ENCODE peak calls at places on chromosomes 13 and 19, in seven cellular contexts. F is activated B cell treated with CpG ODN at 0.5 μM for 24 hours, I is colonic mucosa, L is esophagus squamous epithelium, A is fibroblast of pulmonary artery, X is type B pancreatic cell, B is tibial artery. R is an unnamed sample.

GRCh38 chr13:111434578-111435159 is 114.2 kb downstream of the TEX29 start:
- DNase-seq in F (no peak), I (no peak), L (no peak), A (no peak), X (no peak), B (no peak), R (no peak)

GRCh38 chr13:46389457-46389856 is 2.4 kb upstream of the RUBCNL start:
- DNase-seq in F (no peak), I (no peak), L (no peak), A (no peak), X (no peak), B (no peak), R (no peak)

GRCh38 chr19:55552620-55553019 is 7.3 kb upstream of the SBK3 start:
- DNase-seq in F (no peak), I (no peak), L (no peak), A (peak; percentile 87), X (no peak), B (no peak), R (no peak)

GRCh38 chr19:18319591-18320135 is 3.2 kb downstream of the LSM4 start:
- DNase-seq in F (no peak), I (peak; percentile 92), L (no peak), A (no peak), X (no peak), B (no peak), R (no peak)

GRCh38 chr13:113930711-113931637 is 42.9 kb downstream of the C13orf46 start:
- DNase-seq in F (no peak), I (no peak), L (no peak), A (no peak), X (peak; percentile 64), B (peak; percentile 16), R (no peak)

GRCh38 chr19:21765151-21765550 is 2.2 kb downstream of the ZNF100 start:
- DNase-seq in F (no peak), I (no peak), L (no peak), A (no peak), X (no peak), B (no peak), R (no peak)

GRCh38 chr13:33349996-33350826 is 64.7 kb upstream of the STARD13 start:
- DNase-seq in F (no peak), I (peak; percentile 71), L (no peak), A (peak; percentile 52), X (peak; percentile 69), B (peak; percentile 59), R (peak; percentile 12)

GRCh38 chr19:31023038-31023437 is 326.2 kb downstream of the TSHZ3 start:
- DNase-seq in F (no peak), I (no peak), L (no peak), A (no peak), X (no peak), B (no peak), R (no peak)

GRCh38 chr19:46299004-46299509 is 2.2 kb downstream of the HIF3A start:
- DNase-seq in F (no peak), I (peak; percentile 99), L (no peak), A (peak; percentile 97), X (peak; percentile 87), B (peak; percentile 96), R (no peak)

GRCh38 chr13:78160793-78161192 is 242.2 kb upstream of the EDNRB start:
- DNase-seq in F (no peak), I (no peak), L (no peak), A (peak; percentile 32), X (no peak), B (no peak), R (no peak)

GRCh38 chr19:44613295-44614168 is at the start of gene IGSF23:
- DNase-seq in F (no peak), I (peak; percentile 69), L (no peak), A (no peak), X (no peak), B (no peak), R (no peak)

GRCh38 chr19:58406818-58407657 is 1.4 kb upstream of the ZNF584 start:
- DNase-seq in F (no peak), I (no peak), L (no peak), A (no peak), X (no peak), B (no peak), R (no peak)

GRCh38 chr13:24148414-24149305 is 11.9 kb upstream of the SPATA13 start:
- DNase-seq in F (no peak), I (no peak), L (no peak), A (peak; percentile 97), X (no peak), B (no peak), R (no peak)

GRCh38 chr19:30884146-30884812 is 465.0 kb downstream of the TSHZ3 start:
- DNase-seq in F (no peak), I (no peak), L (no peak), A (no peak), X (no peak), B (no peak), R (no peak)

GRCh38 chr13:75421133-75421532 is 60.8 kb downstream of the TBC1D4 start:
- DNase-seq in F (no peak), I (no peak), L (no peak), A (no peak), X (no peak), B (no peak), R (no peak)

GRCh38 chr13:83325454-83325853 is 556.8 kb downstream of the SLITRK1 start:
- DNase-seq in F (no peak), I (no peak), L (no peak), A (peak; percentile 54), X (no peak), B (no peak), R (no peak)

GRCh38 chr13:51453959-51454703 is 1.3 kb upstream of the INTS6 start:
- DNase-seq in F (peak; percentile 25), I (peak; percentile 52), L (no peak), A (peak; percentile 29), X (no peak), B (peak; percentile 42), R (no peak)

GRCh38 chr19:17328517-17329060 is 6.1 kb downstream of the ANO8 start:
- DNase-seq in F (peak; percentile 43), I (no peak), L (no peak), A (no peak), X (no peak), B (no peak), R (no peak)

GRCh38 chr13:110617326-110618072 is 2.2 kb downstream of the NAXD start:
- DNase-seq in F (no peak), I (peak; percentile 53), L (no peak), A (peak; percentile 84), X (no peak), B (no peak), R (no peak)

GRCh38 chr19:49567722-49568454 is 12.5 kb downstream of the NOSIP start:
- DNase-seq in F (no peak), I (peak; percentile 80), L (no peak), A (no peak), X (no peak), B (no peak), R (no peak)

GRCh38 chr19:58054792-58055482 is 4.1 kb upstream of the ZNF135 start:
- DNase-seq in F (no peak), I (no peak), L (no peak), A (peak; percentile 12), X (no peak), B (no peak), R (no peak)

GRCh38 chr19:42206871-42207755 is 10.4 kb downstream of the DEDD2 start:
- DNase-seq in F (no peak), I (peak; percentile 56), L (no peak), A (no peak), X (no peak), B (no peak), R (no peak)

GRCh38 chr19:19026299-19026971 is 6.9 kb downstream of the SUGP2 start:
- DNase-seq in F (no peak), I (no peak), L (no peak), A (peak; percentile 10), X (no peak), B (peak; percentile 26), R (no peak)

GRCh38 chr19:5803752-5804515 is 933 bp upstream of the NRTN start:
- DNase-seq in F (peak; percentile 83), I (peak; percentile 94), L (no peak), A (peak; percentile 84), X (peak; percentile 99), B (peak; percentile 73), R (peak; percentile 99)
- TF ChIP-seq CTCF in F (no peak), I (peak; percentile 86), L (peak; percentile 98), A (peak; percentile 75), X (peak; percentile 97), B (peak; percentile 59), R (peak; percentile 98)

DNA sequence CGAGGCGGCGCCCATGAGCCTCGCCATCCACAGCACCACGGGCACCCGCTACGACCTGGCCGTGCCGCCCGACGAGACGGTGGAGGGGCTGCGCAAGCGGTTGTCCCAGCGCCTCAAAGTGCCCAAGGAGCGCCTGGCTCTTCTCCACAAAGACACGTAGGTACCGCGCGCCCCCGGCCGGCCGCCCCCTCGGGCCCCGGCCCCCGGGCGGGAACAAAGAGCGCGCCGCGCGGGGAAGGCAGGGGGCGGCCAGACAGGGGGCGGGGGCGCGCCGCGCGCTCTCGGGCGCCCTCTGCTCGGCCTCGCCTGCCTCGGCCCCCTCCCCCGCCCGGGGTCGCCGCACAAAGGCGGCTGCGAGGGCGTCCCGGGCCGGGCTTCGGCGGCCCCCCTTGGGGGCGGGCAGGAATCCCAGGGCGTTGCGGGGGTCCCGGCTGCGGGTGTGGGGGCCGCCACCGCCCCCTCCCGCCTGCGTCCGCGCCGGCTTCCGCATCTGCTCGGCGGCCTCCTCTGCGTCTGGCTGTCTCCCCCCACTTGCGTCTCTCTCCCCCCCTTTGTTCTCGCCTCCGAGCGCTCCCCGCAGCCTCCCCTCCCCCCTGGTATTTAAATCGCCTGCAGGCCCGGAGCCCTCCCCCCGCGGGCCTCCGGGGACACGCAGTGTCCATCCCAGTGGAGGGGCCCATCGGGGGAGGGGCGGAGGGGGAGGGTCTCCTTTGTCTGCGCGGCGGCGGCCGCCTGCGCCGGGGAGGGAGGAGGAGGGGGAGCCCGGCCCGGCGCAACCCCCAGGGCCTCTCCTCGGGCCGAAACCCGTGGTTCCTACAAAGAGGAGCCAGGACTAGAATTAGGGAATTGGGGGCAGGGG is 2.2 kb downstream of the MIDN start:
- DNase-seq in F (peak; percentile 60), I (peak; percentile 65), L (no peak), A (peak; percentile 82), X (no peak), B (no peak), R (peak; percentile 83)
- TF ChIP-seq CTCF in F (no peak), I (no peak), L (no peak), A (no peak), X (no peak), B (no peak), R (no peak)

GRCh38 chr19:38900816-38901215 is 1.0 kb downstream of the NFKBIB start:
- DNase-seq in F (no peak), I (no peak), L (no peak), A (peak; percentile 31), X (no peak), B (no peak), R (no peak)
- TF ChIP-seq CTCF in F (no peak), I (no peak), L (no peak), A (no peak), X (no peak), B (no peak), R (no peak)

DNA sequence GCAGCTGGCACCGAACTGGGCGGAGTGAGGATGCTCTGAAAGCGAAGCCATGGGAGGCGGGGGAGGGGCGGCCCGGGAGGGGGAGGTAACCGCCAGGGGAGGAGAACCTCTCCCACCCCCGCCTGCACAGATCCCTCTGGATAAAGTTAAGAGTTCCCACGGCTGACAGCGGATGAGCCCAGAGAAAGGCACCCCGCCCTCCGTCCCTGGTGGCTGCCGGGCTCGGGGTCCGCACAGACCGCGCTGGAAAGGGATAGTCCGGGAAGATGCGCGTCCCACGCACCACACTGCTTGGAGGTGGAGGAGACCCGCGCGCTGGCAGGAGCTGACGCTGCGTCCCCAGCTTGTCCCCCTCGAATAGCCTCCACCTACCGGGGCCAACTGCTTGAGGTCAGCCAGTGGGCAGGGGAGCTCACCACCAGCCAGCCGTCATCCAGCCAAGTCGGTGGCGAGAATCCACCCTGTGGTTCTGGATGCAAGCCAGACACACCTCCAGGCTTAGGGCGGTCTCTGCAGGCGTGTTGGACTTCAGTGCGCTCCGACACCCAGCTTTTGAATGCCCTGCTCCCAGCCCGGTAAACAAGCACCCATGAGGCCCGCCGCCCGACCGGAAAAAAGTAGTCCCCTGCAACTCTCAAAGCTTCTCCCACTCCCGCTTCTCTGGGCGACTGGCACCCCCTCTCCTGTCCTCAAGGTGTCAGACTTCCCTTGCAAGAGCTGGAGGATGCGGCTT is at the start of gene TRPC4:
- DNase-seq in F (no peak), I (peak; percentile 26), L (no peak), A (peak; percentile 73), X (peak; percentile 72), B (peak; percentile 30), R (peak; percentile 40)
- TF ChIP-seq CTCF in F (no peak), I (no peak), L (peak; percentile 36), A (peak; percentile 49), X (peak; percentile 77), B (peak; percentile 47), R (peak; percentile 72)